ENCODE peak calls at places on chromosomes 16 and 17, in seven cellular contexts. One of them, this sample, is unnamed.

GRCh38 chr17:27904534-27904933 is 11.4 kb upstream of the LYRM9 start:
- DNase-seq in epithelial cell of esophagus: no peak
- DNase-seq in A549: no peak
- DNase-seq in cardiac muscle cell: no peak
- DNase-seq in K562: no peak
- DNase-seq in progenitor cell of endocrine pancreas: no peak
- DNase-seq in neural crest cell: no peak
- DNase-seq in this sample: no peak

GRCh38 chr16:23781176-23781575 is 26.4 kb downstream of the CHP2 start:
- DNase-seq in epithelial cell of esophagus: peak; percentile 38
- DNase-seq in A549: no peak
- DNase-seq in cardiac muscle cell: no peak
- DNase-seq in K562: no peak
- DNase-seq in progenitor cell of endocrine pancreas: no peak
- DNase-seq in neural crest cell: no peak
- DNase-seq in this sample: no peak

GRCh38 chr16:89051521-89052166 is 42.0 kb upstream of the ACSF3 start:
- DNase-seq in epithelial cell of esophagus: no peak
- DNase-seq in A549: no peak
- DNase-seq in cardiac muscle cell: no peak
- DNase-seq in K562: no peak
- DNase-seq in progenitor cell of endocrine pancreas: no peak
- DNase-seq in neural crest cell: no peak
- DNase-seq in this sample: no peak

GRCh38 chr16:15610369-15610871 is 32.5 kb downstream of the MARF1 start:
- DNase-seq in epithelial cell of esophagus: no peak
- DNase-seq in A549: no peak
- DNase-seq in cardiac muscle cell: no peak
- DNase-seq in K562: no peak
- DNase-seq in progenitor cell of endocrine pancreas: no peak
- DNase-seq in neural crest cell: no peak
- DNase-seq in this sample: no peak

GRCh38 chr16:81956213-81956948 is 54.9 kb downstream of the SDR42E1 start:
- DNase-seq in epithelial cell of esophagus: peak; percentile 78
- DNase-seq in A549: no peak
- DNase-seq in cardiac muscle cell: no peak
- DNase-seq in K562: no peak
- DNase-seq in progenitor cell of endocrine pancreas: no peak
- DNase-seq in neural crest cell: no peak
- DNase-seq in this sample: no peak

GRCh38 chr17:78322858-78323455 is 36.9 kb downstream of the SOCS3 start:
- DNase-seq in epithelial cell of esophagus: no peak
- DNase-seq in A549: no peak
- DNase-seq in cardiac muscle cell: no peak
- DNase-seq in K562: no peak
- DNase-seq in progenitor cell of endocrine pancreas: no peak
- DNase-seq in neural crest cell: no peak
- DNase-seq in this sample: no peak

GRCh38 chr16:3637371-3637923 is 17.0 kb upstream of the DNASE1 start:
- DNase-seq in epithelial cell of esophagus: no peak
- DNase-seq in A549: no peak
- DNase-seq in cardiac muscle cell: peak; percentile 55
- DNase-seq in K562: peak; percentile 31
- DNase-seq in progenitor cell of endocrine pancreas: no peak
- DNase-seq in neural crest cell: no peak
- DNase-seq in this sample: no peak

GRCh38 chr16:20348365-20349185 is 3.9 kb downstream of the UMOD start:
- DNase-seq in epithelial cell of esophagus: no peak
- DNase-seq in A549: no peak
- DNase-seq in cardiac muscle cell: no peak
- DNase-seq in K562: no peak
- DNase-seq in progenitor cell of endocrine pancreas: no peak
- DNase-seq in neural crest cell: no peak
- DNase-seq in this sample: no peak

GRCh38 chr16:27980919-27981670 is 82.4 kb downstream of the GSG1L start:
- DNase-seq in epithelial cell of esophagus: no peak
- DNase-seq in A549: no peak
- DNase-seq in cardiac muscle cell: no peak
- DNase-seq in K562: no peak
- DNase-seq in progenitor cell of endocrine pancreas: no peak
- DNase-seq in neural crest cell: no peak
- DNase-seq in this sample: no peak

GRCh38 chr17:48307222-48307621 is 122.8 kb downstream of the SKAP1 start:
- DNase-seq in epithelial cell of esophagus: no peak
- DNase-seq in A549: no peak
- DNase-seq in cardiac muscle cell: no peak
- DNase-seq in K562: no peak
- DNase-seq in progenitor cell of endocrine pancreas: no peak
- DNase-seq in neural crest cell: no peak
- DNase-seq in this sample: no peak

GRCh38 chr17:34776454-34776853 is 184.8 kb downstream of the CCT6B start:
- DNase-seq in epithelial cell of esophagus: no peak
- DNase-seq in A549: no peak
- DNase-seq in cardiac muscle cell: peak; percentile 5
- DNase-seq in K562: no peak
- DNase-seq in progenitor cell of endocrine pancreas: no peak
- DNase-seq in neural crest cell: no peak
- DNase-seq in this sample: no peak

GRCh38 chr17:58414596-58414997 is 2.7 kb downstream of the RNF43 start:
- DNase-seq in epithelial cell of esophagus: peak; percentile 50
- DNase-seq in A549: no peak
- DNase-seq in cardiac muscle cell: no peak
- DNase-seq in K562: no peak
- DNase-seq in progenitor cell of endocrine pancreas: no peak
- DNase-seq in neural crest cell: no peak
- DNase-seq in this sample: no peak

GRCh38 chr17:37671028-37671812 is 28.0 kb upstream of the DDX52 start:
- DNase-seq in epithelial cell of esophagus: peak; percentile 15
- DNase-seq in A549: no peak
- DNase-seq in cardiac muscle cell: no peak
- DNase-seq in K562: no peak
- DNase-seq in progenitor cell of endocrine pancreas: no peak
- DNase-seq in neural crest cell: no peak
- DNase-seq in this sample: no peak

GRCh38 chr17:69913241-69914015 is 161.6 kb upstream of the KCNJ16 start:
- DNase-seq in epithelial cell of esophagus: no peak
- DNase-seq in A549: no peak
- DNase-seq in cardiac muscle cell: no peak
- DNase-seq in K562: no peak
- DNase-seq in progenitor cell of endocrine pancreas: no peak
- DNase-seq in neural crest cell: no peak
- DNase-seq in this sample: no peak

GRCh38 chr17:81824595-81824994 is 8.5 kb downstream of the MCRIP1 start:
- DNase-seq in epithelial cell of esophagus: no peak
- DNase-seq in A549: no peak
- DNase-seq in cardiac muscle cell: no peak
- DNase-seq in K562: no peak
- DNase-seq in progenitor cell of endocrine pancreas: no peak
- DNase-seq in neural crest cell: no peak
- DNase-seq in this sample: no peak

GRCh38 chr16:87580855-87581261 is 21.4 kb upstream of the JPH3 start:
- DNase-seq in epithelial cell of esophagus: no peak
- DNase-seq in A549: peak; percentile 81
- DNase-seq in cardiac muscle cell: no peak
- DNase-seq in K562: peak; percentile 61
- DNase-seq in progenitor cell of endocrine pancreas: no peak
- DNase-seq in neural crest cell: no peak
- DNase-seq in this sample: no peak

GRCh38 chr17:80307994-80308671 is 47.5 kb downstream of the RNF213 start:
- DNase-seq in epithelial cell of esophagus: no peak
- DNase-seq in A549: no peak
- DNase-seq in cardiac muscle cell: no peak
- DNase-seq in K562: no peak
- DNase-seq in progenitor cell of endocrine pancreas: no peak
- DNase-seq in neural crest cell: no peak
- DNase-seq in this sample: no peak

GRCh38 chr16:61366006-61366405 is 670.2 kb downstream of the CDH8 start:
- DNase-seq in epithelial cell of esophagus: no peak
- DNase-seq in A549: peak; percentile 2
- DNase-seq in cardiac muscle cell: no peak
- DNase-seq in K562: no peak
- DNase-seq in progenitor cell of endocrine pancreas: no peak
- DNase-seq in neural crest cell: no peak
- DNase-seq in this sample: no peak

GRCh38 chr17:50675627-50676026 is 32.1 kb downstream of the ANKRD40 start:
- DNase-seq in epithelial cell of esophagus: no peak
- DNase-seq in A549: no peak
- DNase-seq in cardiac muscle cell: no peak
- DNase-seq in K562: no peak
- DNase-seq in progenitor cell of endocrine pancreas: no peak
- DNase-seq in neural crest cell: no peak
- DNase-seq in this sample: no peak

GRCh38 chr16:23061669-23062068 is 87.6 kb downstream of the USP31 start:
- DNase-seq in epithelial cell of esophagus: no peak
- DNase-seq in A549: no peak
- DNase-seq in cardiac muscle cell: no peak
- DNase-seq in K562: no peak
- DNase-seq in progenitor cell of endocrine pancreas: no peak
- DNase-seq in neural crest cell: no peak
- DNase-seq in this sample: no peak

GRCh38 chr16:12674096-12674495 is 129.6 kb downstream of the CPPED1 start:
- DNase-seq in epithelial cell of esophagus: no peak
- DNase-seq in A549: peak; percentile 9
- DNase-seq in cardiac muscle cell: no peak
- DNase-seq in K562: no peak
- DNase-seq in progenitor cell of endocrine pancreas: no peak
- DNase-seq in neural crest cell: no peak
- DNase-seq in this sample: no peak

GRCh38 chr17:17551361-17551760 is 40.1 kb downstream of the PEMT start:
- DNase-seq in epithelial cell of esophagus: no peak
- DNase-seq in A549: no peak
- DNase-seq in cardiac muscle cell: peak; percentile 94
- DNase-seq in K562: no peak
- DNase-seq in progenitor cell of endocrine pancreas: no peak
- DNase-seq in neural crest cell: no peak
- DNase-seq in this sample: no peak

GRCh38 chr17:66276328-66276937 is 26.0 kb upstream of the PRKCA start:
- DNase-seq in epithelial cell of esophagus: peak; percentile 67
- DNase-seq in A549: peak; percentile 58
- DNase-seq in cardiac muscle cell: no peak
- DNase-seq in K562: no peak
- DNase-seq in progenitor cell of endocrine pancreas: no peak
- DNase-seq in neural crest cell: no peak
- DNase-seq in this sample: no peak

GRCh38 chr17:52170963-52171572 is 12.6 kb upstream of the CA10 start:
- DNase-seq in epithelial cell of esophagus: peak; percentile 60
- DNase-seq in A549: peak; percentile 29
- DNase-seq in cardiac muscle cell: peak; percentile 55
- DNase-seq in K562: no peak
- DNase-seq in progenitor cell of endocrine pancreas: peak; percentile 19
- DNase-seq in neural crest cell: peak; percentile 39
- DNase-seq in this sample: no peak

GRCh38 chr16:46658925-46659324 is 30.1 kb downstream of the VPS35 start:
- DNase-seq in epithelial cell of esophagus: no peak
- DNase-seq in A549: no peak
- DNase-seq in cardiac muscle cell: peak; percentile 10
- DNase-seq in K562: no peak
- DNase-seq in progenitor cell of endocrine pancreas: no peak
- DNase-seq in neural crest cell: no peak
- DNase-seq in this sample: no peak
- TF ChIP-seq CTCF in epithelial cell of esophagus: no peak
- TF ChIP-seq CTCF in A549: no peak
- TF ChIP-seq CTCF in cardiac muscle cell: no peak
- TF ChIP-seq CTCF in K562: no peak
- TF ChIP-seq CTCF in progenitor cell of endocrine pancreas: no peak
- TF ChIP-seq CTCF in neural crest cell: no peak
- TF ChIP-seq CTCF in this sample: no peak

DNA sequence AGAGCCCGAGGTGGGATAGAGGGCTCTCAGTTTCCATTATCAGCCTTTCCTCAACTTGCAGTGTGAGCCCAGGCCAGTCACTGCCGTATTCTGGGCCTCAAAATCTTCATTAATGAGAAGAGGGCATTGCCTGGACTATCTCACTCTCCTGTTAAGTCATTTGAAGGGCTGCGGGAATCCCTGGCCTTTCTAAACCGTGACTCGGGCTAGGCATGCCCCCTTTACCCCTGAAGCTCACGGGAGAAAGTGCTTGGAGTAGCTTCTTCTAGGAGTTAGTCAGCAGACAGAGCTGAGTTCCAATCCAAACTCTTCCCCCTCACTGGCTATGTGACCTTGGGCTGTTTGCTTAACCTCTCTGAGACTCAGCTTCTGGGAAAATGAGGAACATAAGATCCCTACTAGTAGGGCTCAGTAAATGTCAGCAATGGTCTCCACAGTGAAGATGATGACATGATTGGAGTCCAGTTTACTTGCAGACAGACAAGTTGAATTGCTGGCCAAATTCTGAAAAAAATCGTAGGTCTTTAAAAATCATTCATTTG is 5.7 kb upstream of the B9D1 start:
- DNase-seq in epithelial cell of esophagus: no peak
- DNase-seq in A549: no peak
- DNase-seq in cardiac muscle cell: no peak
- DNase-seq in K562: no peak
- DNase-seq in progenitor cell of endocrine pancreas: no peak
- DNase-seq in neural crest cell: no peak
- DNase-seq in this sample: no peak
- TF ChIP-seq CTCF in epithelial cell of esophagus: no peak
- TF ChIP-seq CTCF in A549: no peak
- TF ChIP-seq CTCF in cardiac muscle cell: no peak
- TF ChIP-seq CTCF in K562: no peak
- TF ChIP-seq CTCF in progenitor cell of endocrine pancreas: no peak
- TF ChIP-seq CTCF in neural crest cell: no peak
- TF ChIP-seq CTCF in this sample: no peak

GRCh38 chr16:68969338-68969737 is 126.0 kb downstream of the TANGO6 start:
- DNase-seq in epithelial cell of esophagus: no peak
- DNase-seq in A549: no peak
- DNase-seq in cardiac muscle cell: no peak
- DNase-seq in K562: no peak
- DNase-seq in progenitor cell of endocrine pancreas: no peak
- DNase-seq in neural crest cell: no peak
- DNase-seq in this sample: no peak

GRCh38 chr16:68972008-68972407 is 128.7 kb downstream of the TANGO6 start:
- DNase-seq in epithelial cell of esophagus: no peak
- DNase-seq in A549: no peak
- DNase-seq in cardiac muscle cell: no peak
- DNase-seq in K562: no peak
- DNase-seq in progenitor cell of endocrine pancreas: no peak
- DNase-seq in neural crest cell: no peak
- DNase-seq in this sample: no peak

GRCh38 chr16:68978303-68978954 is 127.0 kb upstream of the HAS3 start:
- DNase-seq in epithelial cell of esophagus: no peak
- DNase-seq in A549: no peak
- DNase-seq in cardiac muscle cell: no peak
- DNase-seq in K562: no peak
- DNase-seq in progenitor cell of endocrine pancreas: no peak
- DNase-seq in neural crest cell: no peak
- DNase-seq in this sample: no peak

GRCh38 chr16:68973611-68974120 is 130.3 kb downstream of the TANGO6 start:
- DNase-seq in epithelial cell of esophagus: no peak
- DNase-seq in A549: no peak
- DNase-seq in cardiac muscle cell: no peak
- DNase-seq in K562: no peak
- DNase-seq in progenitor cell of endocrine pancreas: no peak
- DNase-seq in neural crest cell: no peak
- DNase-seq in this sample: no peak

GRCh38 chr16:68972720-68973119 is 129.4 kb downstream of the TANGO6 start:
- DNase-seq in epithelial cell of esophagus: peak; percentile 59
- DNase-seq in A549: peak; percentile 71
- DNase-seq in cardiac muscle cell: peak; percentile 53
- DNase-seq in K562: peak; percentile 34
- DNase-seq in progenitor cell of endocrine pancreas: no peak
- DNase-seq in neural crest cell: peak; percentile 7
- DNase-seq in this sample: no peak
- TF ChIP-seq CTCF in epithelial cell of esophagus: peak; percentile 40
- TF ChIP-seq CTCF in A549: peak; percentile 34
- TF ChIP-seq CTCF in cardiac muscle cell: peak; percentile 66
- TF ChIP-seq CTCF in K562: peak; percentile 59
- TF ChIP-seq CTCF in progenitor cell of endocrine pancreas: peak; percentile 18
- TF ChIP-seq CTCF in neural crest cell: peak; percentile 27
- TF ChIP-seq CTCF in this sample: no peak

GRCh38 chr16:56643080-56643778 is 4.8 kb downstream of the MT1A start:
- DNase-seq in epithelial cell of esophagus: peak; percentile 66
- DNase-seq in A549: peak; percentile 85
- DNase-seq in cardiac muscle cell: peak; percentile 39
- DNase-seq in K562: peak; percentile 85
- DNase-seq in progenitor cell of endocrine pancreas: no peak
- DNase-seq in neural crest cell: no peak
- DNase-seq in this sample: no peak
- TF ChIP-seq CTCF in epithelial cell of esophagus: peak; percentile 34
- TF ChIP-seq CTCF in A549: peak; percentile 51
- TF ChIP-seq CTCF in cardiac muscle cell: peak; percentile 46
- TF ChIP-seq CTCF in K562: peak; percentile 37
- TF ChIP-seq CTCF in progenitor cell of endocrine pancreas: peak; percentile 35
- TF ChIP-seq CTCF in neural crest cell: peak; percentile 35
- TF ChIP-seq CTCF in this sample: no peak

This sample was measured in mesothelial cell of epicardium.